ENCODE peak calls at places on chromosomes 2 and 18, in eight cellular contexts. J is HCT116, S is suprapubic skin, O is prostate gland, C is sigmoid colon, T is HepG2, X is stomach, Z is endothelial cell of umbilical vein. W is an unnamed sample. For H3K4me1, the result is how much of the 10 kb centered on the place peaks cover.

GRCh38 chr2:10497797-10498251 is 49.7 kb upstream of the ODC1 start:
- DNase-seq in J (peak), S (peak), O (peak), C (no peak), T (peak), X (peak), Z (peak), W (no peak)

GRCh38 chr2:39243469-39244123 is at the start of gene CDKL4:
- DNase-seq in J (no peak), S (no peak), O (no peak), C (no peak), T (no peak), X (no peak), Z (no peak), W (no peak)

GRCh38 chr18:45127395-45127794 is 446.7 kb downstream of the SETBP1 start:
- DNase-seq in J (no peak), S (no peak), O (no peak), C (no peak), T (no peak), X (no peak), Z (no peak), W (no peak)

GRCh38 chr2:241997017-241997416 is 127.5 kb downstream of the RTP5 start:
- DNase-seq in J (no peak), S (no peak), O (no peak), C (no peak), T (no peak), X (peak), Z (no peak), W (no peak)

GRCh38 chr2:15693382-15693781 is 101.7 kb downstream of the DDX1 start:
- DNase-seq in J (no peak), S (no peak), O (no peak), C (no peak), T (no peak), X (no peak), Z (no peak), W (no peak)

GRCh38 chr2:29923110-29923721 is 1.8 kb upstream of the ALK start:
- DNase-seq in J (peak), S (no peak), O (peak), C (peak), T (peak), X (peak), Z (peak), W (no peak)

GRCh38 chr18:43192408-43192807 is 76.9 kb upstream of the RIT2 start:
- DNase-seq in J (no peak), S (no peak), O (no peak), C (no peak), T (no peak), X (no peak), Z (no peak), W (no peak)

GRCh38 chr2:84674099-84674498 is 157.8 kb downstream of the DNAH6 start:
- DNase-seq in J (no peak), S (no peak), O (no peak), C (no peak), T (no peak), X (no peak), Z (no peak), W (no peak)

GRCh38 chr18:65750421-65751144 is at the start of gene CDH7:
- DNase-seq in J (no peak), S (no peak), O (peak), C (no peak), T (no peak), X (no peak), Z (no peak), W (peak)

GRCh38 chr18:13067966-13068365 is 76.8 kb downstream of the CEP192 start:
- DNase-seq in J (no peak), S (no peak), O (no peak), C (no peak), T (no peak), X (no peak), Z (no peak), W (no peak)

GRCh38 chr2:65710779-65711295 is 278.4 kb upstream of the SPRED2 start:
- DNase-seq in J (peak), S (no peak), O (no peak), C (no peak), T (peak), X (peak), Z (no peak), W (no peak)

GRCh38 chr2:61499060-61499459 is 28.2 kb upstream of the USP34 start:
- DNase-seq in J (no peak), S (no peak), O (no peak), C (no peak), T (no peak), X (no peak), Z (no peak), W (no peak)

GRCh38 chr2:104502904-104503303 is 351.0 kb upstream of the POU3F3 start:
- DNase-seq in J (no peak), S (no peak), O (no peak), C (no peak), T (no peak), X (no peak), Z (no peak), W (no peak)

GRCh38 chr2:39512434-39512935 is 75.4 kb upstream of the MAP4K3 start:
- DNase-seq in J (no peak), S (no peak), O (no peak), C (peak), T (no peak), X (no peak), Z (no peak), W (no peak)

GRCh38 chr2:40169430-40169829 is 282.5 kb downstream of the SLC8A1 start:
- DNase-seq in J (no peak), S (no peak), O (no peak), C (no peak), T (no peak), X (no peak), Z (no peak), W (no peak)

GRCh38 chr2:10265328-10266132 is 37.2 kb upstream of the HPCAL1 start:
- DNase-seq in J (no peak), S (peak), O (no peak), C (peak), T (no peak), X (peak), Z (no peak), W (no peak)

GRCh38 chr2:64941751-64942150 is 47.4 kb upstream of the SLC1A4 start:
- DNase-seq in J (no peak), S (no peak), O (no peak), C (no peak), T (no peak), X (no peak), Z (no peak), W (no peak)

GRCh38 chr2:49972699-49973098 is 818.4 kb upstream of the FSHR start:
- DNase-seq in J (no peak), S (no peak), O (no peak), C (no peak), T (no peak), X (no peak), Z (no peak), W (no peak)

GRCh38 chr2:77652499-77652898 is 130.3 kb upstream of the LRRTM4 start:
- DNase-seq in J (no peak), S (no peak), O (no peak), C (no peak), T (no peak), X (no peak), Z (no peak), W (no peak)

DNA sequence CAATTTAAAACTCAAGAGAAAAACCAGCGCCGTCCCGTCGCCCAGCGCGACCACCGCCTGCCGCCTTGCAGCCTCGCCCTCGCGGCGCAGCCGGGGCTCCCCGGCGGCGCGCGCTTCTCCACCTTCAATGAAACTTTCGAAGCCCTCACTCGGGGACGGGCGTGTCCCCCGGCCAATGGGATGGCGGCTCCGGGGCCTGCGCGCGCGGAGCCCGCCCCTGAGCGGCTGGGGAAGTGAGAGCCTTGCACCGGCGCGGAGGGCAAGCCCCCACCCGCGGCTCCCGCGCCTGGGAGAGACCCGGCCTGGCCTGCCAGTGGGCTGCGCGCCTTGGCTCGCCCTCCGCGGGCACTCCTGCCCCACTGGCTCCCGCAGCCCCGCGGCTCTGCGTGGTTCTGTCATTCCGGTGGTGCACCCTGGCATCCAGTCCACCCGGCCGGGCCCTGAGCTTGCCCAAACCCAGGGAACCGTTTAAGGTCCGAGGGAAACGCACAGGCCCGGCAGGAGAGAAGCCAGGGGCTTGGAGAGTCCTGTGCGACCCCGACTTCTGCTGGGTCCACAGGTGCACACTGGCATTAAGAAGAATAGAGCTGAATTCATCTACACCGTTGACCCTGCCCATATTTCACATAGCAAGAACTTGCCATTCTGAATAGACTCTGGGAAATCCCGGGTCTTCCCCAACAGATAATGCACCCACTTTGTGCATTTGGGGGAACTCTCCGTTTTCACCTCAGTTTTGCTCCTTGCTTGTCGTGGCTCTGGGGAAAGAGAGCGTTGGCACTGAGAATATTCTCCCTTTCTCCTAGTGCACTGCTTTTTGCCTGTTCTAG is at the start of gene PIEZO2:
- DNase-seq in J (no peak), S (peak), O (peak), C (peak), T (peak), X (peak), Z (peak), W (peak)
- TF ChIP-seq POLR2A in J (no peak), S (no peak), O (peak), C (no peak), T (peak), X (no peak), Z (no peak), W (no peak)

GRCh38 chr2:98759338-98759737 is 28.4 kb upstream of the MGAT4A start:
- DNase-seq in J (no peak), S (no peak), O (no peak), C (no peak), T (no peak), X (no peak), Z (no peak), W (no peak)

GRCh38 chr2:98761909-98762308 is 31.0 kb upstream of the MGAT4A start:
- DNase-seq in J (no peak), S (no peak), O (no peak), C (no peak), T (no peak), X (no peak), Z (no peak), W (no peak)

GRCh38 chr2:98761267-98761781 is 30.4 kb upstream of the MGAT4A start:
- DNase-seq in J (no peak), S (no peak), O (peak), C (no peak), T (peak), X (no peak), Z (peak), W (no peak)

GRCh38 chr2:98759827-98760625 is 29.1 kb upstream of the MGAT4A start:
- DNase-seq in J (no peak), S (no peak), O (no peak), C (no peak), T (no peak), X (no peak), Z (no peak), W (no peak)

DNA sequence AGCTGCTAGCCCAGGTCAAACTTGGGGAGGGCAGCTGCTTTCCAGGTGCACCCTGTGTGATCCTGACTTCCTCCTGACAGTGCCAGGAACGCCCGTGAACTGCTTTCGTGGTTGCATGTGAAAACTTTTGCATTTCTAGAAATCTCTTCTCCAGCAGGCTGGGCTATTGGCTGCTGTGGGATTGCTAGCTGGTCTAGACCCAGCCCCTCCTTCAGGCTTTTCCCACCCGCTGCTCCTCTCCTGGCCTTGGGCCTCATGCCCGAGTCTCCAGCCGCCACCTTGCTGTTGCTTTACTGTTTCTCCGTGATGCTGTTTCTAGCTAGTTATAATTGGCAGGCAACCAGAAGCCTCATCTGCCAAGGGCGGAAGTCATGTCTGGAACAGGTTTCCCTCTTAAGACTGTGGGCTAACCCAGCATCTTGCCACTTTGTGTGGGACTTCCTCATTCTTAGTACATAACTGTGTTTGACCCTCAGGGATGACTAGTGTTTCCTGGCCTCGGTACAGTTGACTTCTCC is 27.0 kb upstream of the MGAT4A start:
- DNase-seq in J (peak), S (peak), O (peak), C (peak), T (no peak), X (peak), Z (peak), W (peak)
- H3K4me1 ChIP-seq in J (under half), S (under half), O (under half), C (under half), T (under half), X (under half), Z (under half), W (under half)

GRCh38 chr2:237556773-237557632 is 9.4 kb upstream of the PRLH start:
- DNase-seq in J (no peak), S (no peak), O (no peak), C (no peak), T (no peak), X (no peak), Z (no peak), W (no peak)
- TF ChIP-seq POLR2AphosphoS5 in J (no peak), S (no peak), O (no peak), C (no peak), T (no peak), X (no peak), Z (no peak), W (no peak)

GRCh38 chr2:14422426-14422825 is 210.1 kb upstream of the LRATD1 start:
- DNase-seq in J (no peak), S (no peak), O (no peak), C (no peak), T (no peak), X (no peak), Z (no peak), W (no peak)

GRCh38 chr2:14423145-14423906 is 209.2 kb upstream of the LRATD1 start:
- DNase-seq in J (no peak), S (no peak), O (no peak), C (no peak), T (no peak), X (no peak), Z (no peak), W (no peak)

GRCh38 chr2:14420851-14421250 is 211.7 kb upstream of the LRATD1 start:
- DNase-seq in J (no peak), S (no peak), O (no peak), C (no peak), T (no peak), X (no peak), Z (no peak), W (no peak)

GRCh38 chr2:14417586-14417985 is 214.9 kb upstream of the LRATD1 start:
- DNase-seq in J (no peak), S (no peak), O (no peak), C (no peak), T (no peak), X (no peak), Z (no peak), W (no peak)

DNA sequence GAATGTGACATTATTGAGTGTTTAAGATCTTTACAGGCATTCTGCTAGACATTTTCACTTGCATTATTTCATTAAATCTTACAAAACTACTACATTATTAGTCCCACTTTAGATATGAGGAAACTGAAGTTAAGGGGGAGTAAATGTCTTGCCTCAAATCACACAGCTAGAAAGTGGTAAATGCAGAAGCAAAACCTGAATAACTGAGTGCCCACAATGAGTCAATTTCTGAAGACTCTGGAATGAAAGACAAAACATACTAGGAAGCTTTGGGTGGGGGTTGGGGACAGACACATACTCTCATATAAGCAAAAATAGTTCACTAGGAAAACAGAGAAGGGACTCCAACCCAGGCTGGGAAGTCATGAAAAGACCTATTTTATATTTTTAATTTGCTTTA is 214.4 kb upstream of the LRATD1 start:
- DNase-seq in J (no peak), S (no peak), O (no peak), C (no peak), T (no peak), X (no peak), Z (no peak), W (no peak)
- TF ChIP-seq POLR2A in J (no peak), S (no peak), O (no peak), C (no peak), T (no peak), X (no peak), Z (no peak), W (no peak)

GRCh38 chr2:229884775-229885699 is 36.8 kb downstream of the TRIP12 start:
- DNase-seq in J (no peak), S (no peak), O (no peak), C (no peak), T (no peak), X (no peak), Z (no peak), W (no peak)
- H3K4me1 ChIP-seq in J (under half), S (under half), O (under half), C (under half), T (under half), X (under half), Z (under half), W (under half)

DNA sequence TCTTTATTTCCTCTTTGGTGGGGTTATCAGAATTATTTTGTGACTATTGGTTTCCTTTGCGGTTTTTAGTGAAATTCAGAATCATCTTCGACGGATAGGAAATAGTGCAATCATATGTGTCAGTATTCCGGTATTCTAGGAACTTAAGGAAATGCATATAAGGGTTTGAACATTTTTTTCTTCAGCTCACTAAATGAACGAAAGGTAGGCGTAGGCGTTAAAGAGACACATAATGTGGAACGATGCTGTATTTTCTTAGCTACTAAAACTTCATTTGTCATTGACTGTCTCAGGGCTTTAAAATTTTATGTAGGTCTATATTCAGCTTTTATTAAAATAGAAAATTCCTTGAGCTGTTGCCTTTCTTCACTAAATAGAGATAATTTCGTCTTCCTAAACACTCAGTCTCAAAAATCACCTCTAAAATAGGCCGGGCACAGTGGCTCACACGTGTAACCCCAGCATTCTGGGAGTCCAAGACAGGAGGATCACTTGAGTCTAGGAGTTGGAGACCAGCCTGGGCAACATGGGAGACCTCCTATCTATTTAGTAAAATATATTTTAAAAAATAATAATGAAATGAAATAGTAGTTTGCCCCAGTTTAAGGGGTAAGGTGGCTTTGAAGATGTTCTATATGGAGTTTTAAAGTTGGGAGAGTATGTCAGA is 1.5 kb upstream of the YES1 start:
- DNase-seq in J (no peak), S (no peak), O (no peak), C (no peak), T (no peak), X (no peak), Z (no peak), W (no peak)
- TF ChIP-seq POLR2AphosphoS5 in J (no peak), S (no peak), O (no peak), C (no peak), T (no peak), X (no peak), Z (no peak), W (no peak)

GRCh38 chr2:112547333-112547732 is 5.1 kb downstream of the POLR1B start:
- DNase-seq in J (no peak), S (no peak), O (no peak), C (no peak), T (peak), X (no peak), Z (no peak), W (peak)

GRCh38 chr2:112542974-112543760 is 902 bp downstream of the POLR1B start:
- DNase-seq in J (peak), S (no peak), O (no peak), C (no peak), T (peak), X (no peak), Z (peak), W (no peak)

GRCh38 chr2:112541315-112542122 is 746 bp upstream of the POLR1B start:
- DNase-seq in J (no peak), S (peak), O (no peak), C (peak), T (no peak), X (no peak), Z (no peak), W (peak)

GRCh38 chr2:112540906-112541305 is 1.4 kb upstream of the POLR1B start:
- DNase-seq in J (no peak), S (no peak), O (no peak), C (no peak), T (no peak), X (no peak), Z (no peak), W (no peak)

GRCh38 chr2:112542123-112542973 is at the start of gene POLR1B:
- DNase-seq in J (peak), S (peak), O (peak), C (peak), T (peak), X (peak), Z (peak), W (peak)
- TF ChIP-seq POLR2A in J (peak), S (no peak), O (peak), C (no peak), T (peak), X (no peak), Z (peak), W (no peak)

DNA sequence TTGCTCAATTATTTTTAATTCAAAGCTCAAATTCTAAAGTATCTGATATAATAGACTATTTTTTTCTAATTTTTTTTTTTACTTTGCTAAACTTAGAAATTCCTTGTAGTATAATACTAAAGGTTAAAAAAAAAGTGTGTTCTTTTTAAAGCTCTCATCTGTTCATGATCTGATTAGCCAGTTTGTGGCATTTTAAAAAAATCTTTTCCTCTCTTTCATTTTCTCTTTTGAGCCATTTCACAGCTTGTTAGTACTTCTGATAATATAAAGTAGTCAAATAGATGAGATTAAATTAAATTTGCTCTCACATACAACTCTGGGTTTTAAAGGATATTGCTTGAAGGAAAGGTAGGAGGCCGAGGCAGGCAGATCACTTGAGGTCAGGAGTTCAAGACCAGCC is 40.7 kb upstream of the NEMP2 start:
- DNase-seq in J (no peak), S (no peak), O (no peak), C (no peak), T (no peak), X (no peak), Z (no peak), W (no peak)
- H3K4me1 ChIP-seq in J (under half), S (half or more), O (under half), C (half or more), T (under half), X (under half), Z (under half), W (under half)

GRCh38 chr2:34069604-34070003 is 470.5 kb upstream of the FAM98A start:
- DNase-seq in J (no peak), S (no peak), O (no peak), C (no peak), T (no peak), X (no peak), Z (no peak), W (no peak)

GRCh38 chr2:34070196-34070595 is 471.1 kb upstream of the FAM98A start:
- DNase-seq in J (no peak), S (no peak), O (no peak), C (no peak), T (no peak), X (no peak), Z (no peak), W (no peak)
- TF ChIP-seq POLR2AphosphoS5 in J (no peak), S (no peak), O (no peak), C (no peak), T (no peak), X (no peak), Z (no peak), W (no peak)